ENCODE peak calls at places on chromosomes 1 and 21, in seven cellular contexts. One of them, this sample, is unnamed.

GRCh38 chr1:45329445-45329844 is 2.8 kb downstream of the HPDL start:
- DNase-seq in NB4: no peak
- DNase-seq in breast epithelium: no peak
- DNase-seq in omental fat pad: no peak
- DNase-seq in retinal pigment epithelial cell: no peak
- DNase-seq in fibroblast of mammary gland: no peak
- DNase-seq in K562: peak
- DNase-seq in this sample: no peak

GRCh38 chr1:100353073-100353801 is 931 bp downstream of the CDC14A start:
- DNase-seq in omental fat pad: no peak
- DNase-seq in NB4: peak
- DNase-seq in retinal pigment epithelial cell: no peak
- DNase-seq in breast epithelium: no peak
- DNase-seq in K562: no peak
- DNase-seq in fibroblast of mammary gland: peak
- DNase-seq in this sample: peak

GRCh38 chr1:224565186-224565585 is 50.9 kb upstream of the CNIH3 start:
- DNase-seq in omental fat pad: no peak
- DNase-seq in fibroblast of mammary gland: peak
- DNase-seq in retinal pigment epithelial cell: no peak
- DNase-seq in breast epithelium: no peak
- DNase-seq in K562: peak
- DNase-seq in NB4: peak
- DNase-seq in this sample: no peak

GRCh38 chr1:66521736-66522365 is 12.1 kb upstream of the SGIP1 start:
- DNase-seq in retinal pigment epithelial cell: peak
- DNase-seq in K562: no peak
- DNase-seq in omental fat pad: no peak
- DNase-seq in NB4: peak
- DNase-seq in fibroblast of mammary gland: peak
- DNase-seq in breast epithelium: no peak
- DNase-seq in this sample: no peak

GRCh38 chr1:31669786-31670582 is 25.3 kb upstream of the PEF1 start:
- DNase-seq in omental fat pad: no peak
- DNase-seq in retinal pigment epithelial cell: peak
- DNase-seq in breast epithelium: peak
- DNase-seq in fibroblast of mammary gland: peak
- DNase-seq in NB4: peak
- DNase-seq in K562: peak
- DNase-seq in this sample: no peak

GRCh38 chr1:225361176-225361575 is 66.7 kb downstream of the LBR start:
- DNase-seq in K562: no peak
- DNase-seq in omental fat pad: no peak
- DNase-seq in NB4: no peak
- DNase-seq in retinal pigment epithelial cell: no peak
- DNase-seq in breast epithelium: no peak
- DNase-seq in fibroblast of mammary gland: no peak
- DNase-seq in this sample: no peak

GRCh38 chr1:18197299-18197698 is 89.7 kb downstream of the IGSF21 start:
- DNase-seq in NB4: no peak
- DNase-seq in K562: no peak
- DNase-seq in fibroblast of mammary gland: no peak
- DNase-seq in retinal pigment epithelial cell: no peak
- DNase-seq in breast epithelium: no peak
- DNase-seq in omental fat pad: no peak
- DNase-seq in this sample: no peak

GRCh38 chr1:6385673-6386191 is 7.8 kb downstream of the ACOT7 start:
- DNase-seq in fibroblast of mammary gland: peak
- DNase-seq in breast epithelium: peak
- DNase-seq in omental fat pad: no peak
- DNase-seq in K562: no peak
- DNase-seq in retinal pigment epithelial cell: no peak
- DNase-seq in NB4: no peak
- DNase-seq in this sample: no peak

GRCh38 chr1:35833424-35833823 is 25.6 kb downstream of the AGO4 start:
- DNase-seq in NB4: no peak
- DNase-seq in retinal pigment epithelial cell: no peak
- DNase-seq in fibroblast of mammary gland: no peak
- DNase-seq in omental fat pad: no peak
- DNase-seq in K562: no peak
- DNase-seq in breast epithelium: no peak
- DNase-seq in this sample: no peak

GRCh38 chr21:28213221-28213620 is 779.5 kb downstream of the LTN1 start:
- DNase-seq in K562: no peak
- DNase-seq in omental fat pad: no peak
- DNase-seq in breast epithelium: no peak
- DNase-seq in NB4: no peak
- DNase-seq in retinal pigment epithelial cell: no peak
- DNase-seq in fibroblast of mammary gland: no peak
- DNase-seq in this sample: no peak

GRCh38 chr1:76055987-76056386 is 18.6 kb upstream of the ST6GALNAC3 start:
- DNase-seq in breast epithelium: no peak
- DNase-seq in NB4: no peak
- DNase-seq in K562: no peak
- DNase-seq in retinal pigment epithelial cell: no peak
- DNase-seq in omental fat pad: no peak
- DNase-seq in fibroblast of mammary gland: no peak
- DNase-seq in this sample: no peak

GRCh38 chr1:185305419-185305818 is 11.6 kb downstream of the IVNS1ABP start:
- DNase-seq in fibroblast of mammary gland: no peak
- DNase-seq in NB4: no peak
- DNase-seq in K562: no peak
- DNase-seq in breast epithelium: no peak
- DNase-seq in omental fat pad: no peak
- DNase-seq in retinal pigment epithelial cell: no peak
- DNase-seq in this sample: no peak

GRCh38 chr1:145872421-145872891 is 13.2 kb downstream of the ANKRD35 start:
- DNase-seq in NB4: peak
- DNase-seq in omental fat pad: no peak
- DNase-seq in fibroblast of mammary gland: peak
- DNase-seq in K562: no peak
- DNase-seq in breast epithelium: no peak
- DNase-seq in retinal pigment epithelial cell: no peak
- DNase-seq in this sample: no peak

GRCh38 chr1:83026745-83027144 is 972.2 kb downstream of the TTLL7 start:
- DNase-seq in retinal pigment epithelial cell: no peak
- DNase-seq in fibroblast of mammary gland: peak
- DNase-seq in K562: no peak
- DNase-seq in breast epithelium: no peak
- DNase-seq in NB4: no peak
- DNase-seq in omental fat pad: no peak
- DNase-seq in this sample: no peak

GRCh38 chr1:76381450-76382108 is 307.0 kb downstream of the ST6GALNAC3 start:
- DNase-seq in fibroblast of mammary gland: no peak
- DNase-seq in NB4: no peak
- DNase-seq in omental fat pad: no peak
- DNase-seq in retinal pigment epithelial cell: no peak
- DNase-seq in breast epithelium: no peak
- DNase-seq in K562: no peak
- DNase-seq in this sample: no peak

GRCh38 chr21:40587786-40588353 is 259.1 kb downstream of the DSCAM start:
- DNase-seq in retinal pigment epithelial cell: peak
- DNase-seq in K562: no peak
- DNase-seq in fibroblast of mammary gland: no peak
- DNase-seq in breast epithelium: no peak
- DNase-seq in omental fat pad: no peak
- DNase-seq in NB4: no peak
- DNase-seq in this sample: no peak

GRCh38 chr1:89826594-89826993 is 5.8 kb downstream of the LRRC8D start:
- DNase-seq in breast epithelium: no peak
- DNase-seq in NB4: peak
- DNase-seq in fibroblast of mammary gland: no peak
- DNase-seq in K562: no peak
- DNase-seq in retinal pigment epithelial cell: no peak
- DNase-seq in omental fat pad: no peak
- DNase-seq in this sample: no peak

GRCh38 chr1:241950390-241950789 is 7.2 kb upstream of the BECN2 start:
- DNase-seq in fibroblast of mammary gland: peak
- DNase-seq in retinal pigment epithelial cell: no peak
- DNase-seq in omental fat pad: no peak
- DNase-seq in breast epithelium: no peak
- DNase-seq in K562: no peak
- DNase-seq in NB4: no peak
- DNase-seq in this sample: no peak

GRCh38 chr1:1842360-1843146 is 48.3 kb downstream of the GNB1 start:
- DNase-seq in fibroblast of mammary gland: no peak
- DNase-seq in breast epithelium: no peak
- DNase-seq in NB4: no peak
- DNase-seq in retinal pigment epithelial cell: no peak
- DNase-seq in omental fat pad: no peak
- DNase-seq in K562: no peak
- DNase-seq in this sample: no peak

GRCh38 chr21:41927727-41928409 is 25.9 kb downstream of the C2CD2 start:
- DNase-seq in omental fat pad: no peak
- DNase-seq in breast epithelium: no peak
- DNase-seq in NB4: peak
- DNase-seq in fibroblast of mammary gland: no peak
- DNase-seq in K562: no peak
- DNase-seq in retinal pigment epithelial cell: no peak
- DNase-seq in this sample: no peak

GRCh38 chr1:11924334-11925195 is 1.7 kb downstream of the KIAA2013 start:
- DNase-seq in omental fat pad: no peak
- DNase-seq in K562: no peak
- DNase-seq in fibroblast of mammary gland: no peak
- DNase-seq in retinal pigment epithelial cell: no peak
- DNase-seq in NB4: peak
- DNase-seq in breast epithelium: no peak
- DNase-seq in this sample: peak

GRCh38 chr1:51768971-51769601 is 109.4 kb downstream of the NRDC start:
- DNase-seq in NB4: peak
- DNase-seq in K562: peak
- DNase-seq in breast epithelium: no peak
- DNase-seq in retinal pigment epithelial cell: peak
- DNase-seq in omental fat pad: no peak
- DNase-seq in fibroblast of mammary gland: peak
- DNase-seq in this sample: peak

GRCh38 chr1:207909687-207910086 is 1.2 kb downstream of the CD34 start:
- DNase-seq in K562: no peak
- DNase-seq in retinal pigment epithelial cell: no peak
- DNase-seq in NB4: no peak
- DNase-seq in breast epithelium: no peak
- DNase-seq in omental fat pad: no peak
- DNase-seq in fibroblast of mammary gland: no peak
- DNase-seq in this sample: no peak

DNA sequence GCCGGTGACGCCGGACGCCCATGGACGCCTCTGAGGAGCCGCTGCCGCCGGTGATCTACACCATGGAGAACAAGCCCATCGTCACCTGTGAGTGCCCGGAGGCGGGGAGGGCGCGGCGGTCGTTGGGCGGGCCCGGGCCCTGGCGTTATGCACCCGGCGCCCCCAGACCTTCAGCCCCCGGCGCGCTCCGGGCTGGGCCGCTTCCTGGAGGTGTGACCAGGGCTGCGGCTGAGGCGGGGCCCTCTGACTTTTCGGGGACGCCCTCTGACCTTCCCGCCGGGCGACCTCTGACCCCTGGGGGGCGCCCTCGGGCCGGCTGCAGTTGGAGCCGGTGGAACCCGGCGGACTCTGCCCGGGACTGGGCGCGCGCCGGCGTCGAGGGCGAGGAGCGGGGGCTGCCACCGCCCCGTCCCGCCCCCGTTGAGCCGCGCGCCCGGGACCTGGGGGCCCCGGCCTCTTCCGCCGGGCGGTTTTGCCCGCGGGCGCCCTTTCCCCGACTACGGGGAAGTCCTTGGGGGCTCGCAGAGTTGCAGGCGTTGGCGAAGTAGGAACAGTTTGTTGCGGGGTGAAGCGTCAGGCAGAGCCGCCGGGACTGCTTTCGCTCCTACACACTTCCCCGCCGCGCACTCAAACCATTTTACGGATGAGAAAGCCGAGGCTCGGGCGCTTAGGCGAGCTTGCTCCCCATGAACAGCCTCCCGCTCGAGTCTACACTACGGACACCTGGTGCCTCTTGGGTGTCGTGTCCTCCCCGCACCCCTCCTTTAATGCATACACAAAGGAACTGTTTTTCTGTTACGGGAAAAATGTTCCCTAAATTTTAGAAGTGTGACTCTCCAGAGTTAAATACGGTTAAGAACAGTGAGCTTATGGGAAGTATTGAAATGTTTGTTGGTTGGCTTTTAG is 618 bp downstream of the TRAPPC10 start:
- DNase-seq in NB4: peak
- DNase-seq in retinal pigment epithelial cell: no peak
- DNase-seq in K562: peak
- DNase-seq in fibroblast of mammary gland: no peak
- DNase-seq in breast epithelium: no peak
- DNase-seq in omental fat pad: no peak
- DNase-seq in this sample: peak
- TF ChIP-seq CTCF in NB4: no peak
- TF ChIP-seq CTCF in retinal pigment epithelial cell: no peak
- TF ChIP-seq CTCF in K562: peak
- TF ChIP-seq CTCF in fibroblast of mammary gland: no peak
- TF ChIP-seq CTCF in breast epithelium: no peak
- TF ChIP-seq CTCF in omental fat pad: no peak
- TF ChIP-seq CTCF in this sample: peak

GRCh38 chr1:109338091-109338490 is 31.3 kb upstream of the MYBPHL start:
- DNase-seq in fibroblast of mammary gland: no peak
- DNase-seq in K562: no peak
- DNase-seq in retinal pigment epithelial cell: no peak
- DNase-seq in NB4: no peak
- DNase-seq in breast epithelium: no peak
- DNase-seq in omental fat pad: no peak
- DNase-seq in this sample: no peak
- TF ChIP-seq CTCF in fibroblast of mammary gland: no peak
- TF ChIP-seq CTCF in K562: no peak
- TF ChIP-seq CTCF in retinal pigment epithelial cell: no peak
- TF ChIP-seq CTCF in NB4: no peak
- TF ChIP-seq CTCF in breast epithelium: no peak
- TF ChIP-seq CTCF in omental fat pad: no peak
- TF ChIP-seq CTCF in this sample: no peak

DNA sequence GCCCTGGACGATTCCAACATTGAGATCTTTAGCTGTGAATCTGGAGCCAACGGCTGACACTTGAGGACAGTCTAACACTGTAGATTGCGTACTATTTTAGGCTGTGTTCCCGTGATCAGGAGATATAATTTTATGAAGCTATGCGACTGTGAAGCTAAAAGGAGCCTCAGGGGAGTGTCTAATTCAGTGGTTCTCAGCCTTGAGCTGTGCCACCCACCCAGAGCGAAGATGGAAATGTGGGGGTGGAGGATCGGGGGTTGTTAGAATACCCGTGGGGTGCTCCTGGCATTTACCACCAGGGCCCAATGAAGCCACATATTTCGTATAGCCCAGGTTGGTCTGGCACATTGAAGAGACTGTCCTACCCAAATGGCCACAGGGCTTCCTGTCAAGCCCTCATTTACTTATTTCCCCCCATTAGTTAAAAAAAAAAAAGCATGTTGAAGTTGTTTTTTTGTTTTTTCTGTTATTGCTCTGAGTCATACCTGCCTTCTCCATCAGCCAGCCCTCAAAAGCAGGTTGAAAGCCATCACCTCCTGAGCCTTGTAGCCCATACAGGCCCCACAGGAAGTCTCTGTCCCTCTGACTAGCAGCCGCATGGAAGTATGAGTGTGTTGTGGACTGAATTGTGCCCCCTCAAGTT is 141.7 kb downstream of the GALNT2 start:
- DNase-seq in omental fat pad: no peak
- DNase-seq in breast epithelium: no peak
- DNase-seq in retinal pigment epithelial cell: no peak
- DNase-seq in fibroblast of mammary gland: no peak
- DNase-seq in K562: no peak
- DNase-seq in NB4: no peak
- DNase-seq in this sample: peak
- TF ChIP-seq CTCF in omental fat pad: no peak
- TF ChIP-seq CTCF in breast epithelium: no peak
- TF ChIP-seq CTCF in retinal pigment epithelial cell: no peak
- TF ChIP-seq CTCF in fibroblast of mammary gland: no peak
- TF ChIP-seq CTCF in K562: no peak
- TF ChIP-seq CTCF in NB4: no peak
- TF ChIP-seq CTCF in this sample: no peak

GRCh38 chr21:38805282-38806152 is at the start of gene ETS2:
- DNase-seq in breast epithelium: peak
- DNase-seq in fibroblast of mammary gland: peak
- DNase-seq in omental fat pad: peak
- DNase-seq in retinal pigment epithelial cell: peak
- DNase-seq in NB4: peak
- DNase-seq in K562: peak
- DNase-seq in this sample: peak
- TF ChIP-seq CTCF in breast epithelium: peak
- TF ChIP-seq CTCF in fibroblast of mammary gland: no peak
- TF ChIP-seq CTCF in omental fat pad: no peak
- TF ChIP-seq CTCF in retinal pigment epithelial cell: no peak
- TF ChIP-seq CTCF in NB4: no peak
- TF ChIP-seq CTCF in K562: no peak
- TF ChIP-seq CTCF in this sample: no peak